ENCODE peak calls at places on chromosomes 3 and 15, in ten cellular contexts. One of them, this sample, is unnamed.
A peak's percentile ranks its signal among the peaks of the same experiment; 100 is the strongest.

GRCh38 chr3:55647086-55647485 is 160.0 kb upstream of the WNT5A start:
- DNase-seq in H54: no peak
- DNase-seq in suprapubic skin: no peak
- DNase-seq in Peyer's patch: no peak
- DNase-seq in right lobe of liver: no peak
- DNase-seq in heart left ventricle: no peak
- DNase-seq in NB4: no peak
- DNase-seq in breast epithelium: no peak
- DNase-seq in uterus: no peak
- DNase-seq in A549: no peak
- DNase-seq in this sample: no peak

GRCh38 chr3:43505351-43505750 is 116.5 kb downstream of the ANO10 start:
- DNase-seq in H54: no peak
- DNase-seq in suprapubic skin: no peak
- DNase-seq in Peyer's patch: no peak
- DNase-seq in right lobe of liver: no peak
- DNase-seq in heart left ventricle: no peak
- DNase-seq in NB4: no peak
- DNase-seq in breast epithelium: no peak
- DNase-seq in uterus: no peak
- DNase-seq in A549: no peak
- DNase-seq in this sample: no peak

GRCh38 chr3:26637698-26638097 is 15.1 kb downstream of the LRRC3B start:
- DNase-seq in H54: no peak
- DNase-seq in suprapubic skin: no peak
- DNase-seq in Peyer's patch: no peak
- DNase-seq in right lobe of liver: no peak
- DNase-seq in heart left ventricle: no peak
- DNase-seq in NB4: no peak
- DNase-seq in breast epithelium: no peak
- DNase-seq in uterus: no peak
- DNase-seq in A549: no peak
- DNase-seq in this sample: no peak

GRCh38 chr15:31306426-31307269 is 20.0 kb upstream of the KLF13 start:
- DNase-seq in H54: no peak
- DNase-seq in suprapubic skin: peak; percentile 61
- DNase-seq in Peyer's patch: no peak
- DNase-seq in right lobe of liver: no peak
- DNase-seq in heart left ventricle: peak; percentile 82
- DNase-seq in NB4: peak; percentile 96
- DNase-seq in breast epithelium: no peak
- DNase-seq in uterus: no peak
- DNase-seq in A549: no peak
- DNase-seq in this sample: no peak

GRCh38 chr3:41162541-41162940 is 36.8 kb upstream of the CTNNB1 start:
- DNase-seq in H54: no peak
- DNase-seq in suprapubic skin: no peak
- DNase-seq in Peyer's patch: no peak
- DNase-seq in right lobe of liver: no peak
- DNase-seq in heart left ventricle: no peak
- DNase-seq in NB4: no peak
- DNase-seq in breast epithelium: no peak
- DNase-seq in uterus: no peak
- DNase-seq in A549: no peak
- DNase-seq in this sample: no peak

GRCh38 chr15:72771329-72771725 is 12.2 kb downstream of the ADPGK start:
- DNase-seq in H54: no peak
- DNase-seq in suprapubic skin: no peak
- DNase-seq in Peyer's patch: no peak
- DNase-seq in right lobe of liver: no peak
- DNase-seq in heart left ventricle: no peak
- DNase-seq in NB4: no peak
- DNase-seq in breast epithelium: no peak
- DNase-seq in uterus: no peak
- DNase-seq in A549: no peak
- DNase-seq in this sample: no peak

GRCh38 chr15:96023081-96023480 is 307.4 kb upstream of the NR2F2 start:
- DNase-seq in H54: no peak
- DNase-seq in suprapubic skin: no peak
- DNase-seq in Peyer's patch: no peak
- DNase-seq in right lobe of liver: no peak
- DNase-seq in heart left ventricle: no peak
- DNase-seq in NB4: no peak
- DNase-seq in breast epithelium: no peak
- DNase-seq in uterus: no peak
- DNase-seq in A549: no peak
- DNase-seq in this sample: no peak

GRCh38 chr15:47908950-47909670 is 191.8 kb downstream of the SEMA6D start:
- DNase-seq in H54: no peak
- DNase-seq in suprapubic skin: no peak
- DNase-seq in Peyer's patch: no peak
- DNase-seq in right lobe of liver: no peak
- DNase-seq in heart left ventricle: no peak
- DNase-seq in NB4: no peak
- DNase-seq in breast epithelium: no peak
- DNase-seq in uterus: no peak
- DNase-seq in A549: no peak
- DNase-seq in this sample: no peak

GRCh38 chr15:29098652-29099051 is 171.0 kb downstream of the NSMCE3 start:
- DNase-seq in H54: no peak
- DNase-seq in suprapubic skin: no peak
- DNase-seq in Peyer's patch: no peak
- DNase-seq in right lobe of liver: no peak
- DNase-seq in heart left ventricle: no peak
- DNase-seq in NB4: no peak
- DNase-seq in breast epithelium: no peak
- DNase-seq in uterus: no peak
- DNase-seq in A549: no peak
- DNase-seq in this sample: no peak

GRCh38 chr15:40108061-40108854 is 421 bp downstream of the BMF start:
- DNase-seq in H54: peak; percentile 58
- DNase-seq in suprapubic skin: no peak
- DNase-seq in Peyer's patch: no peak
- DNase-seq in right lobe of liver: peak; percentile 70
- DNase-seq in heart left ventricle: peak; percentile 84
- DNase-seq in NB4: no peak
- DNase-seq in breast epithelium: no peak
- DNase-seq in uterus: peak; percentile 87
- DNase-seq in A549: peak; percentile 44
- DNase-seq in this sample: peak; percentile 56

GRCh38 chr3:58249358-58250092 is 11.9 kb downstream of the ABHD6 start:
- DNase-seq in H54: no peak
- DNase-seq in suprapubic skin: no peak
- DNase-seq in Peyer's patch: no peak
- DNase-seq in right lobe of liver: peak; percentile 76
- DNase-seq in heart left ventricle: no peak
- DNase-seq in NB4: no peak
- DNase-seq in breast epithelium: no peak
- DNase-seq in uterus: no peak
- DNase-seq in A549: no peak
- DNase-seq in this sample: peak; percentile 41

GRCh38 chr15:101201411-101202174 is 50.3 kb downstream of the CHSY1 start:
- DNase-seq in H54: peak; percentile 63
- DNase-seq in suprapubic skin: peak; percentile 96
- DNase-seq in Peyer's patch: peak; percentile 44
- DNase-seq in right lobe of liver: no peak
- DNase-seq in heart left ventricle: peak; percentile 91
- DNase-seq in NB4: peak; percentile 91
- DNase-seq in breast epithelium: peak; percentile 66
- DNase-seq in uterus: peak; percentile 89
- DNase-seq in A549: peak; percentile 80
- DNase-seq in this sample: peak; percentile 42
- TF ChIP-seq POLR2A in H54: no peak
- TF ChIP-seq POLR2A in suprapubic skin: no peak
- TF ChIP-seq POLR2A in Peyer's patch: no peak
- TF ChIP-seq POLR2A in right lobe of liver: no peak
- TF ChIP-seq POLR2A in heart left ventricle: no peak
- TF ChIP-seq POLR2A in NB4: no peak
- TF ChIP-seq POLR2A in breast epithelium: no peak
- TF ChIP-seq POLR2A in uterus: peak; percentile 0
- TF ChIP-seq POLR2A in A549: no peak
- TF ChIP-seq POLR2A in this sample: peak; percentile 11

GRCh38 chr15:67013696-67014095 is 51.7 kb upstream of the SMAD3 start:
- DNase-seq in H54: no peak
- DNase-seq in suprapubic skin: no peak
- DNase-seq in Peyer's patch: no peak
- DNase-seq in right lobe of liver: no peak
- DNase-seq in heart left ventricle: no peak
- DNase-seq in NB4: no peak
- DNase-seq in breast epithelium: no peak
- DNase-seq in uterus: no peak
- DNase-seq in A549: no peak
- DNase-seq in this sample: peak; percentile 56
- TF ChIP-seq POLR2A in H54: no peak
- TF ChIP-seq POLR2A in suprapubic skin: no peak
- TF ChIP-seq POLR2A in Peyer's patch: no peak
- TF ChIP-seq POLR2A in right lobe of liver: no peak
- TF ChIP-seq POLR2A in heart left ventricle: no peak
- TF ChIP-seq POLR2A in NB4: no peak
- TF ChIP-seq POLR2A in breast epithelium: no peak
- TF ChIP-seq POLR2A in uterus: no peak
- TF ChIP-seq POLR2A in A549: no peak
- TF ChIP-seq POLR2A in this sample: no peak

GRCh38 chr15:64991536-64992135 is 1.9 kb upstream of the SPG21 start:
- DNase-seq in H54: no peak
- DNase-seq in suprapubic skin: no peak
- DNase-seq in Peyer's patch: no peak
- DNase-seq in right lobe of liver: no peak
- DNase-seq in heart left ventricle: no peak
- DNase-seq in NB4: no peak
- DNase-seq in breast epithelium: no peak
- DNase-seq in uterus: no peak
- DNase-seq in A549: no peak
- DNase-seq in this sample: no peak

GRCh38 chr15:64993290-64993689 is 3.6 kb upstream of the SPG21 start:
- DNase-seq in H54: no peak
- DNase-seq in suprapubic skin: no peak
- DNase-seq in Peyer's patch: no peak
- DNase-seq in right lobe of liver: no peak
- DNase-seq in heart left ventricle: no peak
- DNase-seq in NB4: no peak
- DNase-seq in breast epithelium: no peak
- DNase-seq in uterus: no peak
- DNase-seq in A549: no peak
- DNase-seq in this sample: no peak

GRCh38 chr15:64990168-64990470 is 405 bp upstream of the SPG21 start:
- DNase-seq in H54: no peak
- DNase-seq in suprapubic skin: no peak
- DNase-seq in Peyer's patch: no peak
- DNase-seq in right lobe of liver: no peak
- DNase-seq in heart left ventricle: no peak
- DNase-seq in NB4: no peak
- DNase-seq in breast epithelium: no peak
- DNase-seq in uterus: no peak
- DNase-seq in A549: peak; percentile 27
- DNase-seq in this sample: no peak

GRCh38 chr15:64987136-64987535 is 2.6 kb downstream of the SPG21 start:
- DNase-seq in H54: no peak
- DNase-seq in suprapubic skin: no peak
- DNase-seq in Peyer's patch: no peak
- DNase-seq in right lobe of liver: no peak
- DNase-seq in heart left ventricle: no peak
- DNase-seq in NB4: no peak
- DNase-seq in breast epithelium: no peak
- DNase-seq in uterus: no peak
- DNase-seq in A549: no peak
- DNase-seq in this sample: no peak

GRCh38 chr15:64989331-64990167 is at the start of gene SPG21:
- DNase-seq in H54: peak; percentile 84
- DNase-seq in suprapubic skin: peak; percentile 94
- DNase-seq in Peyer's patch: peak; percentile 89
- DNase-seq in right lobe of liver: peak; percentile 96
- DNase-seq in heart left ventricle: peak; percentile 97
- DNase-seq in NB4: peak; percentile 96
- DNase-seq in breast epithelium: peak; percentile 90
- DNase-seq in uterus: peak; percentile 95
- DNase-seq in A549: peak; percentile 97
- DNase-seq in this sample: peak; percentile 96
- TF ChIP-seq POLR2A in H54: peak; percentile 65
- TF ChIP-seq POLR2A in suprapubic skin: no peak
- TF ChIP-seq POLR2A in Peyer's patch: peak; percentile 40
- TF ChIP-seq POLR2A in right lobe of liver: peak; percentile 71
- TF ChIP-seq POLR2A in heart left ventricle: no peak
- TF ChIP-seq POLR2A in NB4: peak; percentile 63
- TF ChIP-seq POLR2A in breast epithelium: no peak
- TF ChIP-seq POLR2A in uterus: peak; percentile 78
- TF ChIP-seq POLR2A in A549: peak; percentile 90
- TF ChIP-seq POLR2A in this sample: peak; percentile 84

GRCh38 chr3:150370982-150371381 is 37.1 kb upstream of the TSC22D2 start:
- DNase-seq in H54: no peak
- DNase-seq in suprapubic skin: no peak
- DNase-seq in Peyer's patch: no peak
- DNase-seq in right lobe of liver: no peak
- DNase-seq in heart left ventricle: no peak
- DNase-seq in NB4: no peak
- DNase-seq in breast epithelium: no peak
- DNase-seq in uterus: no peak
- DNase-seq in A549: no peak
- DNase-seq in this sample: no peak

GRCh38 chr3:150367771-150368170 is 40.3 kb upstream of the TSC22D2 start:
- DNase-seq in H54: no peak
- DNase-seq in suprapubic skin: no peak
- DNase-seq in Peyer's patch: no peak
- DNase-seq in right lobe of liver: no peak
- DNase-seq in heart left ventricle: no peak
- DNase-seq in NB4: no peak
- DNase-seq in breast epithelium: no peak
- DNase-seq in uterus: no peak
- DNase-seq in A549: no peak
- DNase-seq in this sample: no peak

GRCh38 chr3:150372320-150373118 is 35.6 kb upstream of the TSC22D2 start:
- DNase-seq in H54: no peak
- DNase-seq in suprapubic skin: no peak
- DNase-seq in Peyer's patch: no peak
- DNase-seq in right lobe of liver: no peak
- DNase-seq in heart left ventricle: no peak
- DNase-seq in NB4: no peak
- DNase-seq in breast epithelium: no peak
- DNase-seq in uterus: no peak
- DNase-seq in A549: peak; percentile 42
- DNase-seq in this sample: no peak

GRCh38 chr3:150371741-150372254 is 36.3 kb upstream of the TSC22D2 start:
- DNase-seq in H54: peak; percentile 14
- DNase-seq in suprapubic skin: no peak
- DNase-seq in Peyer's patch: no peak
- DNase-seq in right lobe of liver: no peak
- DNase-seq in heart left ventricle: no peak
- DNase-seq in NB4: no peak
- DNase-seq in breast epithelium: peak; percentile 76
- DNase-seq in uterus: peak; percentile 54
- DNase-seq in A549: peak; percentile 64
- DNase-seq in this sample: no peak

DNA sequence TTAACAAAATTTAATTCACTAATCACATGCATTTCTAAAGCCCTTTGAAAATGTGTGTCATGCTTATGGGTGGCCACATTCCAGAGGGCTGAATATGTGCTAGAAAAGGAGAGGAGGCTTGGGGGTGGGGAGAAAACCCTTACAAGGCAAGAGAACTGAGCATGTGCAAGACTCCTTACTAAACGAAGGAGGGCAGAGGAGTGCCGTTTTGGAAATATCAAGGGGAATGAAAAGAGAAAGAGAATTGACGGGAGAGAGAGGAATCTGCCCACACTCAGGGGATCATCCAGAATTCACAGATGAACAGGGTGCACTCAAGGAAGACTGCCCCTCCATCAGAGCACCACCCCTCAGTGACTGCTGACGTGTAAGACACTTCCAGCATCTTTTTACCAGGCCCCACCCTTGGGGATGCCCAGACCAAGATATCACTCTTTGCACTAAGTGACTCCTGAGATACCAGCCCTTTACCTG is 37.9 kb upstream of the TSC22D2 start:
- DNase-seq in H54: peak; percentile 38
- DNase-seq in suprapubic skin: peak; percentile 70
- DNase-seq in Peyer's patch: no peak
- DNase-seq in right lobe of liver: no peak
- DNase-seq in heart left ventricle: no peak
- DNase-seq in NB4: no peak
- DNase-seq in breast epithelium: peak; percentile 45
- DNase-seq in uterus: peak; percentile 35
- DNase-seq in A549: peak; percentile 71
- DNase-seq in this sample: no peak
- TF ChIP-seq POLR2A in H54: no peak
- TF ChIP-seq POLR2A in suprapubic skin: no peak
- TF ChIP-seq POLR2A in Peyer's patch: no peak
- TF ChIP-seq POLR2A in right lobe of liver: no peak
- TF ChIP-seq POLR2A in heart left ventricle: no peak
- TF ChIP-seq POLR2A in NB4: no peak
- TF ChIP-seq POLR2A in breast epithelium: no peak
- TF ChIP-seq POLR2A in uterus: no peak
- TF ChIP-seq POLR2A in A549: no peak
- TF ChIP-seq POLR2A in this sample: no peak

This sample was measured in upper lobe of left lung.